ENCODE peak calls at places on chromosomes 6 and 20, in eight cellular contexts. One of them, this sample, is unnamed.

GRCh38 chr6:56953597-56954388 is 1.1 kb upstream of the BEND6 start:
- DNase-seq in ovary: peak
- DNase-seq in IMR-90: no peak
- DNase-seq in WTC11: no peak
- DNase-seq in HFFc6: no peak
- DNase-seq in psoas muscle: no peak
- DNase-seq in mesothelial cell of epicardium: peak
- DNase-seq in uterus: no peak
- DNase-seq in this sample: no peak

GRCh38 chr6:134352786-134353480 is 35.0 kb upstream of the SGK1 start:
- DNase-seq in ovary: no peak
- DNase-seq in IMR-90: peak
- DNase-seq in WTC11: no peak
- DNase-seq in HFFc6: peak
- DNase-seq in psoas muscle: no peak
- DNase-seq in mesothelial cell of epicardium: no peak
- DNase-seq in uterus: no peak
- DNase-seq in this sample: no peak

GRCh38 chr6:109875973-109876372 is 102.1 kb upstream of the GPR6 start:
- DNase-seq in ovary: no peak
- DNase-seq in IMR-90: no peak
- DNase-seq in WTC11: no peak
- DNase-seq in HFFc6: no peak
- DNase-seq in psoas muscle: no peak
- DNase-seq in mesothelial cell of epicardium: no peak
- DNase-seq in uterus: no peak
- DNase-seq in this sample: no peak

GRCh38 chr20:21900431-21900830 is 195.0 kb downstream of the PAX1 start:
- DNase-seq in ovary: no peak
- DNase-seq in IMR-90: no peak
- DNase-seq in WTC11: no peak
- DNase-seq in HFFc6: no peak
- DNase-seq in psoas muscle: no peak
- DNase-seq in mesothelial cell of epicardium: no peak
- DNase-seq in uterus: no peak
- DNase-seq in this sample: no peak

GRCh38 chr6:53496797-53497196 is 48.1 kb downstream of the GCLC start:
- DNase-seq in ovary: no peak
- DNase-seq in IMR-90: peak
- DNase-seq in WTC11: no peak
- DNase-seq in HFFc6: peak
- DNase-seq in psoas muscle: no peak
- DNase-seq in mesothelial cell of epicardium: no peak
- DNase-seq in uterus: no peak
- DNase-seq in this sample: no peak

GRCh38 chr20:32559753-32560380 is 25.3 kb downstream of the NOL4L start:
- DNase-seq in ovary: no peak
- DNase-seq in IMR-90: no peak
- DNase-seq in WTC11: no peak
- DNase-seq in HFFc6: no peak
- DNase-seq in psoas muscle: no peak
- DNase-seq in mesothelial cell of epicardium: no peak
- DNase-seq in uterus: no peak
- DNase-seq in this sample: no peak

GRCh38 chr6:11770546-11771466 is 7.8 kb downstream of the ADTRP start:
- DNase-seq in ovary: peak
- DNase-seq in IMR-90: peak
- DNase-seq in WTC11: peak
- DNase-seq in HFFc6: peak
- DNase-seq in psoas muscle: peak
- DNase-seq in mesothelial cell of epicardium: peak
- DNase-seq in uterus: peak
- DNase-seq in this sample: peak

GRCh38 chr6:39243809-39244208 is 14.5 kb upstream of the KCNK5 start:
- DNase-seq in ovary: no peak
- DNase-seq in IMR-90: no peak
- DNase-seq in WTC11: no peak
- DNase-seq in HFFc6: no peak
- DNase-seq in psoas muscle: peak
- DNase-seq in mesothelial cell of epicardium: no peak
- DNase-seq in uterus: peak
- DNase-seq in this sample: no peak

GRCh38 chr6:43608783-43609182 is 20.3 kb downstream of the GTPBP2 start:
- DNase-seq in ovary: no peak
- DNase-seq in IMR-90: no peak
- DNase-seq in WTC11: no peak
- DNase-seq in HFFc6: no peak
- DNase-seq in psoas muscle: no peak
- DNase-seq in mesothelial cell of epicardium: no peak
- DNase-seq in uterus: no peak
- DNase-seq in this sample: no peak

GRCh38 chr6:68559052-68559451 is 76.0 kb upstream of the ADGRB3 start:
- DNase-seq in ovary: no peak
- DNase-seq in IMR-90: no peak
- DNase-seq in WTC11: no peak
- DNase-seq in HFFc6: no peak
- DNase-seq in psoas muscle: no peak
- DNase-seq in mesothelial cell of epicardium: no peak
- DNase-seq in uterus: no peak
- DNase-seq in this sample: no peak

GRCh38 chr6:34056301-34056700 is 89.6 kb downstream of the GRM4 start:
- DNase-seq in ovary: peak
- DNase-seq in IMR-90: peak
- DNase-seq in WTC11: peak
- DNase-seq in HFFc6: peak
- DNase-seq in psoas muscle: peak
- DNase-seq in mesothelial cell of epicardium: no peak
- DNase-seq in uterus: peak
- DNase-seq in this sample: no peak

GRCh38 chr6:41100871-41101287 is 28.1 kb downstream of the NFYA start:
- DNase-seq in ovary: peak
- DNase-seq in IMR-90: no peak
- DNase-seq in WTC11: peak
- DNase-seq in HFFc6: no peak
- DNase-seq in psoas muscle: peak
- DNase-seq in mesothelial cell of epicardium: no peak
- DNase-seq in uterus: peak
- DNase-seq in this sample: no peak

GRCh38 chr6:161482517-161482903 is 208.6 kb upstream of the AGPAT4 start:
- DNase-seq in ovary: no peak
- DNase-seq in IMR-90: no peak
- DNase-seq in WTC11: no peak
- DNase-seq in HFFc6: no peak
- DNase-seq in psoas muscle: no peak
- DNase-seq in mesothelial cell of epicardium: no peak
- DNase-seq in uterus: no peak
- DNase-seq in this sample: no peak

GRCh38 chr6:154370545-154370944 is 13.9 kb upstream of the IPCEF1 start:
- DNase-seq in ovary: no peak
- DNase-seq in IMR-90: peak
- DNase-seq in WTC11: no peak
- DNase-seq in HFFc6: peak
- DNase-seq in psoas muscle: no peak
- DNase-seq in mesothelial cell of epicardium: no peak
- DNase-seq in uterus: no peak
- DNase-seq in this sample: no peak

GRCh38 chr20:21309678-21310467 is 6.7 kb downstream of the XRN2 start:
- DNase-seq in ovary: no peak
- DNase-seq in IMR-90: no peak
- DNase-seq in WTC11: no peak
- DNase-seq in HFFc6: no peak
- DNase-seq in psoas muscle: no peak
- DNase-seq in mesothelial cell of epicardium: no peak
- DNase-seq in uterus: no peak
- DNase-seq in this sample: no peak

GRCh38 chr20:11457476-11457875 is 460.2 kb upstream of the BTBD3 start:
- DNase-seq in ovary: no peak
- DNase-seq in IMR-90: no peak
- DNase-seq in WTC11: no peak
- DNase-seq in HFFc6: no peak
- DNase-seq in psoas muscle: no peak
- DNase-seq in mesothelial cell of epicardium: no peak
- DNase-seq in uterus: no peak
- DNase-seq in this sample: no peak

GRCh38 chr6:105363100-105363754 is 39.7 kb downstream of the PREP start:
- DNase-seq in ovary: no peak
- DNase-seq in IMR-90: peak
- DNase-seq in WTC11: no peak
- DNase-seq in HFFc6: peak
- DNase-seq in psoas muscle: no peak
- DNase-seq in mesothelial cell of epicardium: no peak
- DNase-seq in uterus: no peak
- DNase-seq in this sample: no peak
- TF ChIP-seq CTCF in ovary: no peak
- TF ChIP-seq CTCF in IMR-90: peak
- TF ChIP-seq CTCF in WTC11: no peak
- TF ChIP-seq CTCF in HFFc6: peak
- TF ChIP-seq CTCF in psoas muscle: peak
- TF ChIP-seq CTCF in mesothelial cell of epicardium: no peak
- TF ChIP-seq CTCF in uterus: no peak
- TF ChIP-seq CTCF in this sample: peak

GRCh38 chr6:51959744-51960383 is 127.5 kb downstream of the PKHD1 start:
- DNase-seq in ovary: peak
- DNase-seq in IMR-90: peak
- DNase-seq in WTC11: peak
- DNase-seq in HFFc6: peak
- DNase-seq in psoas muscle: peak
- DNase-seq in mesothelial cell of epicardium: peak
- DNase-seq in uterus: peak
- DNase-seq in this sample: peak
- TF ChIP-seq CTCF in ovary: no peak
- TF ChIP-seq CTCF in IMR-90: peak
- TF ChIP-seq CTCF in WTC11: peak
- TF ChIP-seq CTCF in HFFc6: peak
- TF ChIP-seq CTCF in psoas muscle: peak
- TF ChIP-seq CTCF in mesothelial cell of epicardium: peak
- TF ChIP-seq CTCF in uterus: peak
- TF ChIP-seq CTCF in this sample: peak

DNA sequence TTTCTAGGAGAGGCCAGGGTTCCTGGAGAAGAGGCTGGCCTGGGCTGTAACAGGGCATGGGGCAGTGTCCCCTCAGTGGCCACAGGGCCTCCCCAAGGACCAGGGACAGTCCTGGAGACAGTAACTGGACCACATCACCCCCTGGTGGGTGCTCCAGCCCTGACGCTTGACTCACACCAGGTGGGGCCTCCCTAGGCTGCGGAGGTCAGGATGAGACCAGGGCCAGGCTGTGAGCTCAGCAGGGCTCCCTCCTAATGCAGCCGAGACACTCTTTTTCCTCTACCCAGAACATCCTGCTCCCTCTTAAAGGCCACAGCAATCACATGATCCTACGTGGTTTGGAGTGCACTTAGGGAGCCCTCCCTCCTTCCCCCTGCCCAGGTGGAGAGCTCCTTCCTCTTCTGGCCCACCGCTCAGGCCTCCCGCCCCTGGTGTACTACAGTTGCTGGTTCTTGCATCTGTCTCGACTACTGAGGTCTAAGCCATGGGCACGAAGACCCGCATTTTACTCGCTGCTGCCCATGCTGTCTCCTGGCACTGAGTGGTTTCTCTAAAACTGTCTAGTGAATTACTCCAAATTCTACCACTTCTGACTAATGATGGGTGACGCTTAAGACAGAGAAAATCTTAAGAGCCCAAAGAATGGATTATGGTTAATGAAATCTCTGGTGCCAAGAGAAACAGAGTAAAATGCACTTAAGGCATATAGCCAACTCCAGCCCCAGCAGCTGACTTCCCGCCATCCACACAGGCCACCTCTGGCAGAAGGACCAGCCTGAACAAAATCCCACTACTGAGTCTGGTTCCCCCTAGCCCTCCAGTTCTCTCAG is 166.1 kb upstream of the CST7 start:
- DNase-seq in ovary: no peak
- DNase-seq in IMR-90: no peak
- DNase-seq in WTC11: peak
- DNase-seq in HFFc6: no peak
- DNase-seq in psoas muscle: no peak
- DNase-seq in mesothelial cell of epicardium: no peak
- DNase-seq in uterus: no peak
- DNase-seq in this sample: no peak
- TF ChIP-seq CTCF in ovary: no peak
- TF ChIP-seq CTCF in IMR-90: peak
- TF ChIP-seq CTCF in WTC11: no peak
- TF ChIP-seq CTCF in HFFc6: peak
- TF ChIP-seq CTCF in psoas muscle: no peak
- TF ChIP-seq CTCF in mesothelial cell of epicardium: no peak
- TF ChIP-seq CTCF in uterus: no peak
- TF ChIP-seq CTCF in this sample: no peak

DNA sequence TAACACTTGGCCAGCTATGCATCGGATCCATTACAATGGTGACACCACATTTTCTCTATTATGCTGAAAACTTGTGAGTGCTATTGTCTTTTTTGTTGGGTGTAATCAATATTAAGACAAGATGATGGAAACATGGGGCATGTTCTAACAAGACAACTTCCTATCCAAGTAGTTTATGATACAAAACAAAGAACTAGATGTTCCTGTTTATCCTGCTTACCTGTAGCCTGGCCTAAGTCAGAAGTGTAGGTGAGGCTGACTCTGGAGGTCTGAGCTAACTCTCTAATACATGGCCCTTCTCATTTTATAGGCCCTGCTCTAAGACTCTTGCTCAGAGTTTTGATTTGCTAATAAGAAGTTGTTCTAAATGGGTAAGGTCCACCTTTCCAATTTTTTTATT is 242.4 kb upstream of the STXBP5 start:
- DNase-seq in ovary: no peak
- DNase-seq in IMR-90: no peak
- DNase-seq in WTC11: no peak
- DNase-seq in HFFc6: no peak
- DNase-seq in psoas muscle: no peak
- DNase-seq in mesothelial cell of epicardium: no peak
- DNase-seq in uterus: no peak
- DNase-seq in this sample: no peak
- TF ChIP-seq CTCF in ovary: no peak
- TF ChIP-seq CTCF in IMR-90: no peak
- TF ChIP-seq CTCF in WTC11: no peak
- TF ChIP-seq CTCF in HFFc6: no peak
- TF ChIP-seq CTCF in psoas muscle: no peak
- TF ChIP-seq CTCF in mesothelial cell of epicardium: no peak
- TF ChIP-seq CTCF in uterus: no peak
- TF ChIP-seq CTCF in this sample: no peak

DNA sequence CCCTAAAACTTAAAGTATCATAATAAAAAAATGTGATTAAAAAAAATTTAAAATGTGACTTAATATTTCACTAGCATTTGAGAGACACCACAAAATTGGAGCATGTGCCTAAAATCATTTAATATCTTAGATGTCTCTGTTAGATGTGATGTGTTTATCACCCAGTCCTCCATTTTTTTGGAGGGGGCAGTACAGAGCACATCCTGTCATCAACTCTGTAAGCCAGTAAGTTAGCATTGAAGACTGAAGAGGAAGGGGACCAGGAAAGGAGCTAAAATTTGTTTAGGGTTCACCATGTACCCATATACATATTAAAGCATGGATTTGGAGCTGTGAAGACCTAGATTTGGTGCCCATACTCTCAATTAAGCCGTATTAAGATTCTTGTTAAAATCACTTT is 30.7 kb upstream of the ADIG start:
- DNase-seq in ovary: no peak
- DNase-seq in IMR-90: no peak
- DNase-seq in WTC11: no peak
- DNase-seq in HFFc6: no peak
- DNase-seq in psoas muscle: no peak
- DNase-seq in mesothelial cell of epicardium: no peak
- DNase-seq in uterus: no peak
- DNase-seq in this sample: no peak
- TF ChIP-seq CTCF in ovary: no peak
- TF ChIP-seq CTCF in IMR-90: no peak
- TF ChIP-seq CTCF in WTC11: no peak
- TF ChIP-seq CTCF in HFFc6: peak
- TF ChIP-seq CTCF in psoas muscle: no peak
- TF ChIP-seq CTCF in mesothelial cell of epicardium: peak
- TF ChIP-seq CTCF in uterus: no peak
- TF ChIP-seq CTCF in this sample: no peak

This sample was measured in right lobe of liver.